ENCODE peak calls at places on chromosome 2, in ten cellular contexts. J is right lobe of liver, Y is dorsolateral prefrontal cortex, G is hepatocyte, K is cardiac fibroblast, E is AG09309, V is neural progenitor cell, U is psoas muscle, A is lower lobe of right lung, N is body of pancreas. L is an unnamed sample.

GRCh38 chr2:237674731-237675276 is 47.4 kb downstream of the LRRFIP1 start:
- DNase-seq in U (peak), N (peak), V (peak), A (peak), Y (peak), K (peak), E (no peak), J (peak), G (peak), L (peak)

GRCh38 chr2:54529935-54530334 is 73.8 kb downstream of the SPTBN1 start:
- DNase-seq in E (no peak), A (no peak), N (no peak), V (no peak), Y (no peak), U (no peak), G (no peak), K (no peak), J (no peak), L (no peak)

GRCh38 chr2:22450831-22451230 is 934.1 kb upstream of the KLHL29 start:
- DNase-seq in E (no peak), U (no peak), K (no peak), G (no peak), N (no peak), Y (peak), J (no peak), V (no peak), A (no peak), L (no peak)

GRCh38 chr2:45943231-45944044 is 292.0 kb downstream of the PRKCE start:
- DNase-seq in N (no peak), J (no peak), K (no peak), U (no peak), G (no peak), Y (no peak), V (no peak), A (no peak), E (no peak), L (peak)

GRCh38 chr2:60347781-60348180 is 205.7 kb downstream of the BCL11A start:
- DNase-seq in G (no peak), N (no peak), V (no peak), K (no peak), A (no peak), J (no peak), Y (no peak), E (no peak), U (no peak), L (no peak)

GRCh38 chr2:227960356-227960755 is 88.9 kb downstream of the DAW1 start:
- DNase-seq in Y (no peak), V (no peak), N (no peak), A (no peak), E (no peak), G (no peak), U (no peak), J (no peak), K (no peak), L (no peak)

GRCh38 chr2:241187101-241187690 is 1.3 kb upstream of the ANO7 start:
- DNase-seq in K (no peak), U (no peak), N (no peak), E (no peak), V (no peak), Y (no peak), A (no peak), J (no peak), G (no peak), L (no peak)

GRCh38 chr2:235709124-235709813 is 215.4 kb downstream of the AGAP1 start:
- DNase-seq in A (peak), E (no peak), J (no peak), U (no peak), K (peak), N (no peak), Y (no peak), V (no peak), G (peak), L (no peak)

GRCh38 chr2:43484323-43484930 is 111.4 kb downstream of the THADA start:
- DNase-seq in K (peak), A (no peak), E (peak), U (no peak), N (no peak), Y (no peak), V (peak), G (peak), J (no peak), L (peak)

GRCh38 chr2:232038251-232038897 is 76.9 kb downstream of the DIS3L2 start:
- DNase-seq in G (no peak), U (no peak), N (no peak), J (no peak), V (no peak), A (no peak), E (no peak), Y (no peak), K (peak), L (peak)

GRCh38 chr2:1642066-1642861 is 102.1 kb downstream of the PXDN start:
- DNase-seq in N (no peak), E (no peak), U (peak), K (no peak), G (no peak), Y (no peak), A (no peak), J (no peak), V (no peak), L (no peak)

GRCh38 chr2:193885419-193885818 is 1690.7 kb upstream of the TMEFF2 start:
- DNase-seq in E (no peak), K (no peak), U (no peak), J (no peak), V (no peak), A (no peak), Y (no peak), N (no peak), G (no peak), L (no peak)

GRCh38 chr2:210568108-210568507 is 11.7 kb downstream of the CPS1 start:
- DNase-seq in U (no peak), K (no peak), N (no peak), J (no peak), E (no peak), A (no peak), V (no peak), Y (no peak), G (no peak), L (no peak)

GRCh38 chr2:196453613-196454047 is 185.9 kb upstream of the CCDC150 start:
- DNase-seq in G (peak), U (no peak), A (no peak), N (peak), V (peak), Y (no peak), E (no peak), J (no peak), K (peak), L (peak)

DNA sequence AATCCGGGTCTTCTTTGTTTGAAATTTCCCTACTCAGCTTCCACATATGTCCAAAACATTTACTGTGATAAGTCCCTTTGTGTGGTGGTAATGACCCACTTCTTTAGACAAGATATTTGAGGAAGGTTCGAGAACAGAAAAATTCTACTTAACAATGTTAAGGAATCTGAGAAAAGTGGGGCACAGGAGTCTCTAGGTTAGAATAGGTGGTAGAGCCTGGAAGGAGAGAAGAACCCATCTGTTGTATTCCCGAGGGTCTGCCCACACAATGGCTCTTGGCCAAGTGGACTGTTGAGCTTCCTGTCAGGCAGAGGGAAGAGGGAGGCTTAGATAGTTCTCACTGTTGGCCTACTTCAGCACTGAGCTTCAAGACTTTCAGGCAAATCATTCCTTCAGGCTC is 4.3 kb downstream of the IGFBP2 start:
- DNase-seq in E (no peak), G (no peak), A (no peak), U (no peak), K (no peak), J (no peak), V (no peak), Y (no peak), N (no peak), L (no peak)
- H3K4me3 ChIP-seq in E (no peak), G (no peak), A (no peak), U (no peak), K (no peak), J (no peak), V (peak), Y (no peak), N (no peak), L (no peak)

GRCh38 chr2:215794829-215795546 is 218.4 kb downstream of the MREG start:
- DNase-seq in J (no peak), U (no peak), Y (no peak), A (no peak), V (peak), E (no peak), G (peak), K (peak), N (no peak), L (no peak)
- TF ChIP-seq CTCF in J (no peak), U (no peak), Y (no peak), A (no peak), V (peak), E (no peak), G (peak), K (no peak), N (no peak), L (no peak)

DNA sequence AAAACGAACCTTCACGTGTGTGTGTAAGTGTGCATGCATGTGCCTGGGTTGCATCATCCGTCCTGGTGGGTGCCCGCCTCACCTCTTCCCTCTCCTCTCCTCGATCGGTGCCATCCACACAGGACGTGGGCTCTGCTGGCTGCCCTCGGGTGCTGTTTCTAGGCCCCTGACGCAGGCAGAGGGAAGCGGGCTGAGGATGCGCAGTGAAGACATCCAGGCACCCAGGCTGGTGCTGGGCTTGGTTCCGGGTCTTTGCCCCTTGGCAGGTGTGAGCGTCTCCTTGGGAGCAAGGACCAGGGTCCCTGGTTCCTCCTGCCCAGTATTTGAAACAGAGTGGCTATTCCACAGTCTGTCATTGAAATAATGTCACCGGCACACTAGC is 6.2 kb upstream of the ADCY3 start:
- DNase-seq in A (no peak), E (no peak), G (no peak), K (no peak), U (no peak), Y (no peak), J (no peak), N (no peak), V (no peak), L (no peak)
- H3K4me3 ChIP-seq in A (peak), E (no peak), G (no peak), K (no peak), U (peak), Y (peak), J (no peak), N (no peak), V (no peak), L (no peak)

GRCh38 chr2:74107071-74107470 is 40.6 kb downstream of the BOLA3 start:
- DNase-seq in N (no peak), J (no peak), K (no peak), U (no peak), A (no peak), V (peak), G (no peak), E (no peak), Y (no peak), L (no peak)

GRCh38 chr2:74103763-74104162 is 43.9 kb downstream of the BOLA3 start:
- DNase-seq in A (no peak), U (no peak), V (no peak), Y (no peak), E (no peak), K (no peak), N (no peak), G (no peak), J (no peak), L (no peak)

GRCh38 chr2:74105413-74105812 is 42.3 kb downstream of the BOLA3 start:
- DNase-seq in J (no peak), U (no peak), A (no peak), N (no peak), E (no peak), Y (no peak), G (no peak), K (no peak), V (no peak), L (no peak)

GRCh38 chr2:74102516-74102915 is 45.2 kb downstream of the BOLA3 start:
- DNase-seq in A (no peak), J (no peak), N (no peak), V (no peak), K (no peak), U (no peak), G (no peak), Y (no peak), E (no peak), L (no peak)

GRCh38 chr2:74104839-74105238 is 42.9 kb downstream of the BOLA3 start:
- DNase-seq in Y (no peak), N (no peak), K (peak), V (no peak), E (no peak), G (no peak), A (no peak), U (no peak), J (no peak), L (peak)
- TF ChIP-seq CTCF in Y (peak), N (no peak), K (peak), V (no peak), E (no peak), G (peak), A (peak), U (no peak), J (no peak), L (no peak)

DNA sequence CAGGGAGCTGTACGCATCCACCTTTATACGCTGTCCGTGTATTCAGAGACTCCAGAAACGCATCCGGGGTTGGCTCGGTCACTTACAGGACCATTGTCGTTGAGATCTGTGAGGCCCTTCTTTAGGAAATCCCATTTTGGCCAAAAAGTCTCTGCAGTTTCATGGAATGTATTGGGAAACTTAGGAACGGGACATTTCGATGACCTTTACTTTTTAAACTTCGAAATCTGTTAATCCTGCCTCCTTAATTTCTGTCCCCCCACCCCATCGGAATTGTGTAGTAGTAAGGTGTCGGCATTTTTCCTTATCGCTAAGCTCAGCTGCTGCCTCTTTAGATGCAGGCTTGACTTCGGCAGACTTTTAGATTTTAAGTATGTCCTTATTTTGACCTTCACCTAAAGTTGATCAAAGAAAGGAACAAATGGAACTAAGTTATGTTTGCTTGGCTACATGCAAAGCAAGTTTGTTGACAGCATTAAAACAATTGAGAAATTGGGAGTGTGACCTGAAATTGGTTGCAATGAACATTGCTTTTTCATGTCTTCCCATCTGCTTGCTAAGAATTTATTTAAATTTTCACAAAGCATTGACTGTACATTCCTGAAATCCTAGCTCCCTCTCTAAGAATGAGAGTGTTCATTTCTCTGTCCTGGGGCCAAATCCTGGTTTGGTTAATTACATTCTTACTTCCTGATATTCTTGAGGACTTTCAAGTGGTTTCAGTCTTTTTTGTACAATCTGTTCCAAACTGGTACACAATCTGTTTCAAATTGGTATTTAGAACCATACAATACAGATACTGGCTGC is 886 bp upstream of the RAPH1 start:
- DNase-seq in Y (no peak), V (no peak), E (no peak), N (no peak), K (peak), G (peak), A (no peak), J (no peak), U (no peak), L (peak)
- H3K4me3 ChIP-seq in Y (peak), V (peak), E (peak), N (peak), K (peak), G (peak), A (peak), J (peak), U (peak), L (peak)

GRCh38 chr2:233807215-233807865 is 29.2 kb downstream of the MROH2A start:
- DNase-seq in N (no peak), V (no peak), K (no peak), E (no peak), J (no peak), G (no peak), Y (peak), A (peak), U (no peak), L (no peak)
- TF ChIP-seq CTCF in N (no peak), V (no peak), K (no peak), E (no peak), J (no peak), G (no peak), Y (no peak), A (no peak), U (no peak), L (peak)

GRCh38 chr2:230974096-230974913 is 21.6 kb upstream of the SPATA3 start:
- DNase-seq in E (peak), J (no peak), V (no peak), Y (no peak), N (no peak), K (peak), G (no peak), U (no peak), A (no peak), L (no peak)
- H3K4me3 ChIP-seq in E (no peak), J (no peak), V (no peak), Y (no peak), N (no peak), K (no peak), G (no peak), U (no peak), A (no peak), L (no peak)

DNA sequence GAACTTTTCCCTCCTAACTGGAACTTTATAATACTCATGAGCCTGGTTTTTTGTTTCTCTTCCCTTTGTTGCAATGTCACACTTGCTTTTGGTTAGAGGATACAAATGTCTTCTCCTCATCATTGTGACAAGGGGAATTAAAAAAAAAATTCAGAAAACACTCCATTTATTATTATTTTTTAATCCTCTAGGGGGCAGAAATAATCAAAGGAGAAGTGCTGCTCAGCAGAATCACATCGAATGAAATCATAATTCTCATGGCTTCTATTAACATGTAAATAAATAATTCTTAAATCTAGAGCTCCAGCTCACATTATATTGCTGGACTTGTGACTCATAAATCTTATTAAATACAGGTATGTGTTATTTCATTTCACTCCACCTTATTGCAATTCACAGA is 273.8 kb downstream of the TRIB2 start:
- DNase-seq in V (no peak), U (no peak), E (no peak), J (no peak), N (no peak), K (peak), G (no peak), Y (no peak), A (no peak), L (peak)
- TF ChIP-seq CTCF in V (peak), U (peak), E (peak), J (peak), N (peak), K (peak), G (no peak), Y (peak), A (no peak), L (peak)